ENCODE peak calls at places on chromosomes 3 and 15, in six cellular contexts. D is CD4-positive, alpha-beta T cell; Q is cardiac muscle cell; G is mucosa of descending colon; V is BE2C; L is endothelial cell of umbilical vein. E is an unnamed sample.

GRCh38 chr3:142215111-142215510 is 10.3 kb downstream of the GK5 start:
- DNase-seq in V (no peak), G (no peak), Q (peak; percentile 49), D (no peak), L (peak; percentile 35), E (no peak)

GRCh38 chr3:57065588-57065987 is 5.1 kb downstream of the SPATA12 start:
- DNase-seq in G (no peak), V (no peak), Q (no peak), L (no peak), D (no peak), E (no peak)

GRCh38 chr15:79008666-79009065 is 63.8 kb upstream of the CTSH start:
- DNase-seq in G (no peak), Q (no peak), L (no peak), D (no peak), V (peak; percentile 48), E (no peak)

GRCh38 chr3:174132421-174133042 is 726.6 kb upstream of the NAALADL2 start:
- DNase-seq in Q (no peak), G (no peak), D (no peak), V (no peak), L (no peak), E (no peak)

GRCh38 chr15:98802187-98802586 is 153.8 kb downstream of the IGF1R start:
- DNase-seq in Q (no peak), D (no peak), G (no peak), V (no peak), L (no peak), E (no peak)

GRCh38 chr3:127734754-127735473 is 62.2 kb downstream of the ABTB1 start:
- DNase-seq in Q (peak; percentile 98), D (no peak), G (peak; percentile 47), L (peak; percentile 75), V (no peak), E (no peak)

GRCh38 chr15:62099171-62099601 is 32.4 kb downstream of the C2CD4A start:
- DNase-seq in L (peak; percentile 75), G (no peak), Q (peak; percentile 42), V (no peak), D (no peak), E (no peak)

GRCh38 chr3:132972333-132972732 is 65.9 kb upstream of the TMEM108 start:
- DNase-seq in V (no peak), G (no peak), L (no peak), D (no peak), Q (peak; percentile 80), E (no peak)

GRCh38 chr3:117526485-117527079 is 817.0 kb downstream of the TUSC7 start:
- DNase-seq in D (no peak), Q (peak; percentile 44), V (peak; percentile 33), G (no peak), L (peak; percentile 40), E (no peak)

GRCh38 chr3:68239542-68239941 is 585.1 kb upstream of the SUCLG2 start:
- DNase-seq in V (no peak), D (no peak), Q (no peak), G (no peak), L (no peak), E (no peak)

GRCh38 chr3:81530180-81530939 is 231.1 kb downstream of the GBE1 start:
- DNase-seq in L (peak; percentile 29), Q (no peak), D (no peak), G (no peak), V (no peak), E (no peak)

GRCh38 chr3:45365060-45365459 is 23.3 kb upstream of the LARS2 start:
- DNase-seq in D (no peak), V (no peak), L (no peak), G (no peak), Q (no peak), E (no peak)

GRCh38 chr3:196741401-196741761 is 1.7 kb downstream of the PAK2 start:
- DNase-seq in G (no peak), Q (no peak), L (no peak), V (no peak), D (no peak), E (no peak)

GRCh38 chr3:8838765-8839423 is 69.5 kb upstream of the OXTR start:
- DNase-seq in L (no peak), V (no peak), G (no peak), D (no peak), Q (no peak), E (no peak)

GRCh38 chr3:170493712-170494182 is 75.1 kb downstream of the CLDN11 start:
- DNase-seq in D (no peak), G (no peak), V (no peak), L (no peak), Q (peak; percentile 58), E (no peak)

GRCh38 chr15:42726114-42726513 is 10.8 kb downstream of the CDAN1 start:
- DNase-seq in Q (no peak), L (no peak), V (no peak), G (no peak), D (no peak), E (no peak)

GRCh38 chr3:73580343-73580742 is 44.4 kb downstream of the PDZRN3 start:
- DNase-seq in Q (peak; percentile 92), L (no peak), D (no peak), V (no peak), G (no peak), E (no peak)

GRCh38 chr15:26070095-26070532 is 207.0 kb upstream of the ATP10A start:
- DNase-seq in D (no peak), G (no peak), Q (no peak), L (no peak), V (no peak), E (no peak)

GRCh38 chr15:67065531-67066005 is at the start of gene SMAD3:
- DNase-seq in L (peak; percentile 93), G (peak; percentile 95), V (peak; percentile 87), Q (peak; percentile 99), D (peak; percentile 74), E (peak; percentile 74)

GRCh38 chr3:122758877-122759670 is 34.6 kb downstream of the HSPBAP1 start:
- DNase-seq in V (no peak), G (no peak), L (peak; percentile 31), Q (peak; percentile 27), D (no peak), E (no peak)

GRCh38 chr15:38176155-38176554 is 76.5 kb upstream of the SPRED1 start:
- DNase-seq in V (no peak), G (no peak), D (no peak), L (no peak), Q (peak; percentile 74), E (no peak)

GRCh38 chr3:21544076-21544462 is 206.9 kb downstream of the ZNF385D start:
- DNase-seq in G (no peak), V (no peak), D (no peak), L (no peak), Q (no peak), E (no peak)

GRCh38 chr3:39150803-39151631 is 2.4 kb downstream of the CSRNP1 start:
- DNase-seq in V (peak; percentile 56), Q (peak; percentile 99), D (no peak), G (peak; percentile 69), L (peak; percentile 95), E (peak; percentile 30)

GRCh38 chr3:106332884-106333283 is 464.1 kb upstream of the CBLB start:
- DNase-seq in Q (no peak), D (no peak), V (peak; percentile 15), L (no peak), G (no peak), E (no peak)

GRCh38 chr15:58332676-58333400 is 99.0 kb upstream of the LIPC start:
- DNase-seq in L (no peak), G (no peak), V (no peak), Q (peak; percentile 28), D (no peak), E (no peak)

GRCh38 chr3:34569437-34569836 is 771.0 kb downstream of the PDCD6IP start:
- DNase-seq in D (no peak), G (no peak), V (no peak), Q (no peak), L (no peak), E (no peak)

GRCh38 chr3:112514527-112515128 is 15.4 kb upstream of the BTLA start:
- DNase-seq in G (no peak), Q (no peak), V (no peak), D (no peak), L (no peak), E (no peak)

GRCh38 chr3:127040216-127040615 is 57.3 kb downstream of the PLXNA1 start:
- DNase-seq in L (no peak), G (no peak), Q (no peak), V (no peak), D (no peak), E (no peak)

GRCh38 chr3:184314700-184315505 is 497 bp downstream of the EIF4G1 start:
- DNase-seq in Q (peak; percentile 92), G (peak; percentile 90), L (peak; percentile 81), V (peak; percentile 76), D (peak; percentile 68), E (peak; percentile 63)
- TF ChIP-seq CTCF in Q (no peak), G (no peak), L (no peak), V (no peak), D (no peak), E (no peak)

DNA sequence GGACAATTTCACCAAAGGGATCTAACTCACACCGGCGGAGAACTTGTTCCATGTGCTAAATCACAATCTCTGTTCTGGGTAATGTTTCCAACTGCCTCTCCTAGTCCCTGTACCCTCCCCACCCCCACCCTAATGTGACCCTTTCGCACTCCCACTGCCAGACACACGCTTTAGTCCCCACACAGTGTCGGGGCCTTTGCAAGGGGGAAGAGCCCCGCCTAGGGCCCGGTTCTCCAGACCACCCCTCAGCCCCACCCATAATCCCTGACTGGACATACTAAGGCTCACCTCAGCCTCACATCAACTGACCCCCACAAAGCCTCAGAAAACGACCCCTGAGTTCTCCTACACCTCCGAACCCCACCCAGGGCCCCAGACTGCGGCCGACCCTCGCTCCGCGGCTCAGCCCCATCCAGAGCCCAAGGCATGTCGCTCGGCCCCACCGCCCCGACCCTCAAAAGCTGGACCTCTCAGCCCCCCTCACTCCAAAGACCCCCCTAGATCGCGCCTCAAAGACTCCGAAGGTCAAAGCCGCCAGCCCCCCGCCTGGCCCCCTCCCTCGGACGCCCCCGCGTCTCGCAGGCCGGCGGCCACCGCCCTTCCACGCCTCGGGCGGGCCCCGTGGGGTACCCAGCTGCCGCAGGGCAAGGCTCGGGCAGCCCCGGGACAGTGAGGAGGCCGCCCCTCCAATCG is 72.0 kb upstream of the MAP4 start:
- DNase-seq in G (no peak), L (no peak), V (peak; percentile 49), D (peak; percentile 33), Q (no peak), E (no peak)
- TF ChIP-seq CTCF in G (no peak), L (no peak), V (no peak), D (no peak), Q (no peak), E (no peak)

DNA sequence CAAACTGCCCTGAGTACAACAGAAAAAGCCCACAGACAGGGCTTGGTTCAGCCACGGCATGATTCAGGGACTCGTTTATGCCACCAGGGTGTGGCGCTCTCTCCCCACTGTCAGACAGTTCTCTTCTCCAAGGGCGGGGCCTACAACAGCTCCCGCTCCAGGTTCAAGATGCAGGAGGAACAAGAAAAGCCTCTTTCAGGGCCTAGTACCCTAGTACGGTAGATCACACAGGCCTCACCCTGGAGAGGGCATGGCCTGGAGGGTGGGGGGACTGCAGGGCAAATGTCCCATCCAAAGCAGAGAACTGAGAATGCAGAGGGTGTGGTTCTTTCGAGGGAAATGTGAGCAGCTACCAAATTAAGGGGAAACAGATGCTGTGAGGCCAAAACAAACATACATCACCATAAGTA is 12.0 kb downstream of the MESD start:
- DNase-seq in L (peak; percentile 62), D (peak; percentile 51), V (peak; percentile 48), G (peak; percentile 79), Q (peak; percentile 57), E (peak; percentile 22)
- TF ChIP-seq CTCF in L (peak; percentile 63), D (no peak), V (peak; percentile 56), G (peak; percentile 39), Q (peak; percentile 51), E (no peak)

GRCh38 chr3:189646902-189647542 is 15.8 kb downstream of the TP63 start:
- DNase-seq in V (no peak), Q (no peak), D (no peak), L (no peak), G (no peak), E (no peak)
- TF ChIP-seq CTCF in V (no peak), Q (no peak), D (no peak), L (no peak), G (no peak), E (no peak)